ENCODE peak calls at places on chromosomes 16 and 17, in four cellular contexts. M, K, G and H are unnamed samples.

GRCh38 chr17:49588726-49589555 is 13.3 kb downstream of the NXPH3 start:
- DNase-seq in G (no peak), K (no peak), M (no peak), H (peak)

GRCh38 chr17:74212262-74212912 is 984 bp upstream of the TTYH2 start:
- DNase-seq in M (peak), K (no peak), G (no peak), H (no peak)

GRCh38 chr17:81419333-81419885 is 24.2 kb downstream of the BAHCC1 start:
- DNase-seq in M (no peak), K (peak), G (no peak), H (no peak)

GRCh38 chr16:30728904-30729672 is 19.1 kb upstream of the PHKG2 start:
- DNase-seq in M (no peak), K (no peak), G (no peak), H (no peak)

GRCh38 chr17:40448213-40448638 is 5.0 kb downstream of the IGFBP4 start:
- DNase-seq in G (no peak), K (no peak), M (no peak), H (no peak)

GRCh38 chr17:2084129-2084765 is 29.3 kb downstream of the HIC1 start:
- DNase-seq in M (no peak), G (no peak), K (no peak), H (no peak)

GRCh38 chr17:39555368-39555767 is 52.4 kb downstream of the NEUROD2 start:
- DNase-seq in G (no peak), K (no peak), M (no peak), H (no peak)

GRCh38 chr16:84754353-84754856 is 54.6 kb downstream of the USP10 start:
- DNase-seq in G (peak), K (no peak), M (peak), H (peak)

GRCh38 chr17:81389585-81389984 is 5.7 kb upstream of the BAHCC1 start:
- DNase-seq in K (no peak), G (no peak), M (no peak), H (no peak)

GRCh38 chr16:85430523-85431381 is 182.4 kb upstream of the GSE1 start:
- DNase-seq in G (no peak), K (peak), M (no peak), H (no peak)

GRCh38 chr17:77666480-77666879 is 292.0 kb upstream of the TNRC6C start:
- DNase-seq in K (no peak), G (no peak), M (no peak), H (no peak)

GRCh38 chr17:45225964-45226530 is 4.4 kb downstream of the FMNL1 start:
- DNase-seq in G (peak), M (peak), K (no peak), H (no peak)

GRCh38 chr16:14193316-14193871 is 122.3 kb downstream of the MRTFB start:
- DNase-seq in G (peak), K (no peak), M (no peak), H (no peak)

GRCh38 chr16:74304164-74304834 is 7.7 kb downstream of the PSMD7 start:
- DNase-seq in M (no peak), K (no peak), G (no peak), H (no peak)

GRCh38 chr17:18267927-18268711 is 7.7 kb downstream of the MIEF2 start:
- DNase-seq in M (no peak), G (no peak), K (no peak), H (no peak)

GRCh38 chr17:14417336-14417735 is 116.5 kb downstream of the HS3ST3B1 start:
- DNase-seq in G (no peak), K (no peak), M (no peak), H (no peak)

GRCh38 chr16:73124665-73125064 is 76.7 kb upstream of the ZFHX3 start:
- DNase-seq in K (no peak), M (no peak), G (no peak), H (no peak)

GRCh38 chr16:87438611-87438985 is 46.5 kb downstream of the MAP1LC3B start:
- DNase-seq in G (no peak), K (no peak), M (no peak), H (no peak)

GRCh38 chr16:50635505-50636392 is 45.4 kb downstream of the SNX20 start:
- DNase-seq in K (no peak), G (no peak), M (no peak), H (no peak)

GRCh38 chr17:38844261-38844757 is 9.2 kb downstream of the RPL23 start:
- DNase-seq in G (no peak), M (no peak), K (no peak), H (no peak)

GRCh38 chr16:81522141-81522701 is 77.6 kb downstream of the CMIP start:
- DNase-seq in M (no peak), G (no peak), K (no peak), H (no peak)

GRCh38 chr17:18182978-18183333 is 672 bp upstream of the ALKBH5 start:
- DNase-seq in K (peak), G (no peak), M (no peak), H (no peak)

GRCh38 chr16:10981697-10982216 is 37.4 kb downstream of the CLEC16A start:
- DNase-seq in G (no peak), K (no peak), M (peak), H (no peak)

GRCh38 chr17:56144205-56144604 is 9.1 kb upstream of the ANKFN1 start:
- DNase-seq in M (no peak), K (no peak), G (no peak), H (no peak)

GRCh38 chr16:11658896-11659708 is 9.2 kb upstream of the SNN start:
- DNase-seq in K (no peak), M (no peak), G (no peak), H (no peak)

GRCh38 chr17:48427598-48427997 is 2.4 kb downstream of the SKAP1 start:
- DNase-seq in G (peak), K (no peak), M (peak), H (no peak)